ENCODE peak calls at places on chromosomes 2 and 18, in eight cellular contexts. L is cardiac muscle cell, V is mammary epithelial cell, O is OCI-LY7, R is mesothelial cell of epicardium, E is tibial artery, P is GM13977, K is fibroblast of pulmonary artery. A is an unnamed sample.

GRCh38 chr2:176187306-176188217 is 906 bp upstream of the HOXD1 start:
- DNase-seq in P (no peak), O (no peak), L (no peak), K (no peak), E (no peak), V (no peak), R (no peak), A (peak; percentile 6)

GRCh38 chr2:8579686-8580085 is 102.2 kb upstream of the ID2 start:
- DNase-seq in R (no peak), E (no peak), O (no peak), K (no peak), V (no peak), L (no peak), P (no peak), A (no peak)

GRCh38 chr18:72107647-72108046 is 436.5 kb downstream of the CBLN2 start:
- DNase-seq in O (no peak), R (no peak), P (no peak), L (peak; percentile 1), K (peak; percentile 7), V (no peak), E (no peak), A (no peak)

GRCh38 chr2:178392215-178392614 is 58.8 kb downstream of the PRKRA start:
- DNase-seq in K (peak; percentile 31), R (no peak), L (peak; percentile 23), O (no peak), P (no peak), V (peak; percentile 52), E (no peak), A (no peak)

GRCh38 chr2:121897335-121897970 is 142.0 kb downstream of the TSN start:
- DNase-seq in R (no peak), P (peak; percentile 76), L (peak; percentile 68), E (no peak), V (peak; percentile 17), O (peak; percentile 56), K (peak; percentile 57), A (peak; percentile 41)

GRCh38 chr2:38856165-38856564 is 19.6 kb downstream of the DHX57 start:
- DNase-seq in V (peak; percentile 79), L (peak; percentile 36), O (no peak), R (no peak), E (no peak), P (no peak), K (peak; percentile 54), A (no peak)

GRCh38 chr2:237096911-237097310 is 11.2 kb downstream of the COPS8 start:
- DNase-seq in O (no peak), L (peak; percentile 87), P (no peak), R (no peak), K (peak; percentile 70), E (no peak), V (peak; percentile 59), A (no peak)

GRCh38 chr18:53796042-53796729 is 428.3 kb downstream of the MBD2 start:
- DNase-seq in E (peak; percentile 60), O (no peak), K (peak; percentile 92), L (peak; percentile 90), P (peak; percentile 11), R (no peak), V (peak; percentile 91), A (peak; percentile 8)

GRCh38 chr2:66570471-66570870 is 135.5 kb downstream of the MEIS1 start:
- DNase-seq in P (no peak), L (no peak), K (no peak), E (no peak), R (no peak), O (no peak), V (no peak), A (no peak)

GRCh38 chr2:11850082-11850481 is 103.7 kb downstream of the LPIN1 start:
- DNase-seq in K (no peak), E (no peak), P (no peak), L (no peak), R (no peak), O (no peak), V (no peak), A (no peak)

GRCh38 chr2:65227035-65227470 is 578 bp upstream of the ACTR2 start:
- DNase-seq in L (peak; percentile 33), K (peak; percentile 25), P (no peak), O (peak; percentile 58), R (no peak), E (no peak), V (peak; percentile 29), A (peak; percentile 43)

GRCh38 chr2:181037922-181038321 is 57.5 kb downstream of the UBE2E3 start:
- DNase-seq in P (no peak), R (no peak), K (peak; percentile 34), O (no peak), E (no peak), V (peak; percentile 73), L (peak; percentile 9), A (peak; percentile 17)

GRCh38 chr2:43508209-43508608 is 87.6 kb downstream of the THADA start:
- DNase-seq in L (no peak), V (no peak), P (no peak), O (no peak), K (no peak), R (no peak), E (no peak), A (peak; percentile 52)

GRCh38 chr2:3595985-3596384 is 1.1 kb downstream of the COLEC11 start:
- DNase-seq in V (no peak), P (peak; percentile 87), R (no peak), K (no peak), O (no peak), E (no peak), L (no peak), A (peak; percentile 79)

GRCh38 chr2:30714811-30715709 is 92.2 kb downstream of the CAPN13 start:
- DNase-seq in E (peak; percentile 23), P (no peak), R (peak; percentile 13), K (no peak), L (no peak), O (no peak), V (no peak), A (peak; percentile 37)
- TF ChIP-seq CTCF in E (no peak), P (no peak), R (no peak), K (no peak), L (no peak), O (no peak), V (no peak), A (no peak)

DNA sequence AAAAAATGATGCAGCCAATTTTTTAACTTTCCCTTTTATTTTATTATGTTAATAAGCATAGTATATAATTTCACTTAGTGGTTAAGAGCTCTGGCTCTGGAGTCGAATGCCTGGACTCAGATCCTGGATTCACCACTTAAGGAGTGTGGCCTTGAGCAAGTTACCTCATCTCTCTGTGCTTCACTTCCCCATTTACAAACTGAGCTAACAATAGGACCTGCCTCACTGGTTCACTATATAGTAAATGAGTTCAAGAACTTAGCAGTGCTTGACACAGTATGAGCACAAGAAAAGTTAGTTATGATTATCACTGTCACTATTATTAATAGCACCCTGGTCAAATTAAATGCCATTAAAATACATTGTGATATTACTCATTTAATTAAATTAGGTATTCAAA is 30.6 kb downstream of the SCN3A start:
- DNase-seq in K (no peak), P (no peak), O (peak; percentile 20), V (no peak), R (no peak), L (no peak), E (no peak), A (no peak)
- TF ChIP-seq CTCF in K (no peak), P (no peak), O (no peak), V (no peak), R (no peak), L (no peak), E (no peak), A (no peak)

DNA sequence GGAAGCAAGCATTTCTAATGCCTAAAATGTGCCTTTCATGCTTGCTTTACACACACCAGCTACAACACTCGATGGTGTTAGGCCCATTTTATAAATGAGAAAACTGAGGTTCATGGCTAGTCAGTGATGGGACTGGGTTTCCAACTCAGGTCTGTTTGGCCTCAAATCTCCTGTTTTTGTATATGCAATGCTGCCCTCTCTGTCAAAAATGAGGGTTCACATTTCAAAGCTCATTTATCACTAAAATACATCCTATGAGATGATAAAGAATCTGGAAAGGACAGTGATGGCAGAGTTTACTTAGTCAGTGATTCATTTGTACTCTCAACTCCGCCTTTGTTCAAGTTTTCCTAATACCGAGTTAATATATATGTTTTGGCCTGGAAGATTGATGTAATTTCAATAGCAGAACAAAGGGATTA is 92.3 kb downstream of the KCTD1 start:
- DNase-seq in L (no peak), K (no peak), R (no peak), P (no peak), E (no peak), V (no peak), O (peak; percentile 45), A (no peak)
- TF ChIP-seq CTCF in L (peak; percentile 7), K (no peak), R (no peak), P (peak; percentile 18), E (no peak), V (no peak), O (peak; percentile 68), A (no peak)

GRCh38 chr2:42060028-42060427 is 12.2 kb downstream of the PKDCC start:
- DNase-seq in R (no peak), P (no peak), O (no peak), L (no peak), E (peak; percentile 66), V (no peak), K (no peak), A (no peak)
- TF ChIP-seq CTCF in R (no peak), P (peak; percentile 44), O (no peak), L (peak; percentile 11), E (no peak), V (no peak), K (no peak), A (no peak)

DNA sequence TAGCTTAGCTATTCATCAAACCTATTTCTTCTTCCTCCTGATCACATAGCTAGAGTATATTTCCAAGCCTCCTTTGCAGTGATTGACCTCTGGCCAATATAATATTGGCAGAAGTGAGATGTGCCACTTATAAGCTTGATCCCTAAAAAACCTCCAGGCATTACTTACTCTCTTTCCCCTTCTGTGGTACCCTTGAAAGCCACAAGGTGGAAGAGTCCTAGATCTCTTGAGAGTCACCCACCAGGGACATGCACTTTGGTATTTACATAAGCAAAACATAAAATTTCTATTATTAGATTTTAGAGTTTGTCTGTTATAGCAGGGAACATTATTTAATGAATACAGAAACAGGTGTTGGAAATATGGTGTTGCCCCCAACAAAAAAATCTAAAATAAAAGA is 112.0 kb downstream of the EXOC6B start:
- DNase-seq in K (no peak), O (no peak), E (no peak), V (no peak), R (no peak), L (no peak), P (no peak), A (no peak)
- TF ChIP-seq CTCF in K (peak; percentile 9), O (no peak), E (no peak), V (no peak), R (no peak), L (peak; percentile 5), P (no peak), A (no peak)